ENCODE peak calls at places on chromosomes 1 and 21, in eight cellular contexts. P is effector memory CD4-positive, alpha-beta T cell; U is kidney tubule cell; D is type B pancreatic cell; N is central memory CD4-positive, alpha-beta T cell; S is heart right ventricle; I is stimulated activated CD8-positive, alpha-beta memory T cell treated with anti-CD3 and anti-CD28 coated beads, Interleukin-12 subunit alpha, Interleukin-12 subunit beta, amount 100 ng/mL, for 1 hour; F is NCI-H2029. O is an unnamed sample.

GRCh38 chr1:111878096-111878495 is 111.4 kb downstream of the KCND3 start:
- DNase-seq in P (no peak), U (peak), D (no peak), N (no peak), S (no peak), I (no peak), F (no peak), O (no peak)

GRCh38 chr1:232012773-232013386 is 386.3 kb downstream of the DISC1 start:
- DNase-seq in P (no peak), U (no peak), D (no peak), N (no peak), S (peak), I (no peak), F (peak), O (peak)

GRCh38 chr1:183778006-183778405 is 26.9 kb upstream of the RGL1 start:
- DNase-seq in P (no peak), U (no peak), D (no peak), N (no peak), S (no peak), I (no peak), F (no peak), O (no peak)

GRCh38 chr1:109391626-109392025 is 6.1 kb downstream of the SORT1 start:
- DNase-seq in P (no peak), U (no peak), D (no peak), N (no peak), S (no peak), I (no peak), F (no peak), O (no peak)

GRCh38 chr1:115815694-115816093 is 25.2 kb downstream of the NHLH2 start:
- DNase-seq in P (no peak), U (no peak), D (no peak), N (no peak), S (no peak), I (no peak), F (no peak), O (no peak)

GRCh38 chr1:145706282-145706681 is 886 bp downstream of the PDZK1 start:
- DNase-seq in P (no peak), U (peak), D (no peak), N (no peak), S (no peak), I (no peak), F (no peak), O (no peak)

GRCh38 chr1:150566589-150567340 is 12.6 kb downstream of the MCL1 start:
- DNase-seq in P (no peak), U (no peak), D (no peak), N (no peak), S (no peak), I (no peak), F (no peak), O (no peak)

GRCh38 chr1:178942285-178943218 is 71.7 kb upstream of the ANGPTL1 start:
- DNase-seq in P (no peak), U (no peak), D (no peak), N (no peak), S (no peak), I (no peak), F (no peak), O (peak)

GRCh38 chr1:39976732-39977131 is 21.8 kb downstream of the MFSD2A start:
- DNase-seq in P (no peak), U (no peak), D (no peak), N (no peak), S (no peak), I (no peak), F (no peak), O (no peak)

GRCh38 chr1:170660874-170661645 is 2.9 kb upstream of the PRRX1 start:
- DNase-seq in P (no peak), U (no peak), D (no peak), N (no peak), S (no peak), I (no peak), F (no peak), O (peak)

GRCh38 chr1:42847721-42848470 is 1.5 kb downstream of the ZNF691 start:
- DNase-seq in P (no peak), U (no peak), D (no peak), N (no peak), S (no peak), I (no peak), F (no peak), O (no peak)

GRCh38 chr1:112501810-112502641 is 6.7 kb upstream of the WNT2B start:
- DNase-seq in P (peak), U (peak), D (peak), N (peak), S (peak), I (peak), F (no peak), O (peak)

GRCh38 chr1:204073837-204074273 is 940 bp downstream of the SOX13 start:
- DNase-seq in P (no peak), U (peak), D (no peak), N (no peak), S (no peak), I (no peak), F (no peak), O (peak)

GRCh38 chr21:29145354-29145782 is 14.9 kb downstream of the MAP3K7CL start:
- DNase-seq in P (no peak), U (peak), D (no peak), N (no peak), S (peak), I (no peak), F (no peak), O (no peak)

GRCh38 chr1:18124977-18125376 is 17.4 kb downstream of the IGSF21 start:
- DNase-seq in P (no peak), U (no peak), D (no peak), N (no peak), S (no peak), I (no peak), F (no peak), O (no peak)

GRCh38 chr1:66984491-66984890 is 59.7 kb downstream of the MIER1 start:
- DNase-seq in P (no peak), U (peak), D (no peak), N (no peak), S (no peak), I (no peak), F (no peak), O (no peak)

GRCh38 chr1:52602328-52603300 is at the start of gene GPX7:
- DNase-seq in P (peak), U (peak), D (peak), N (peak), S (peak), I (peak), F (peak), O (peak)

GRCh38 chr1:224726783-224727182 is 110.7 kb downstream of the CNIH3 start:
- DNase-seq in P (no peak), U (peak), D (no peak), N (no peak), S (no peak), I (no peak), F (no peak), O (no peak)

GRCh38 chr1:22801753-22802152 is 91.1 kb downstream of the EPHB2 start:
- DNase-seq in P (no peak), U (no peak), D (no peak), N (no peak), S (no peak), I (no peak), F (no peak), O (no peak)